ENCODE peak calls at places on chromosomes 11 and 22, in six cellular contexts. One of them, this sample, is unnamed.

GRCh38 chr11:76823481-76824028 is 37.2 kb upstream of the ACER3 start:
- DNase-seq in GM23248: peak
- DNase-seq in AG04450: no peak
- DNase-seq in CD4-positive, CD25-positive, alpha-beta regulatory T cell: no peak
- DNase-seq in CD8-positive, alpha-beta memory T cell: no peak
- DNase-seq in DND-41: no peak
- DNase-seq in this sample: no peak

GRCh38 chr11:72326151-72326842 is 82.3 kb upstream of the PHOX2A start:
- DNase-seq in GM23248: peak
- DNase-seq in CD4-positive, CD25-positive, alpha-beta regulatory T cell: no peak
- DNase-seq in DND-41: no peak
- DNase-seq in CD8-positive, alpha-beta memory T cell: no peak
- DNase-seq in AG04450: no peak
- DNase-seq in this sample: no peak

GRCh38 chr11:19924321-19925115 is 211.9 kb downstream of the NAV2 start:
- DNase-seq in CD8-positive, alpha-beta memory T cell: no peak
- DNase-seq in DND-41: no peak
- DNase-seq in GM23248: no peak
- DNase-seq in AG04450: no peak
- DNase-seq in CD4-positive, CD25-positive, alpha-beta regulatory T cell: no peak
- DNase-seq in this sample: no peak

GRCh38 chr11:119684361-119685072 is 44.5 kb downstream of the NECTIN1 start:
- DNase-seq in DND-41: no peak
- DNase-seq in AG04450: peak
- DNase-seq in GM23248: peak
- DNase-seq in CD4-positive, CD25-positive, alpha-beta regulatory T cell: no peak
- DNase-seq in CD8-positive, alpha-beta memory T cell: no peak
- DNase-seq in this sample: no peak

GRCh38 chr22:46763051-46763705 is 728 bp downstream of the TBC1D22A start:
- DNase-seq in CD4-positive, CD25-positive, alpha-beta regulatory T cell: peak
- DNase-seq in CD8-positive, alpha-beta memory T cell: peak
- DNase-seq in DND-41: peak
- DNase-seq in GM23248: peak
- DNase-seq in AG04450: no peak
- DNase-seq in this sample: no peak

GRCh38 chr11:35487532-35488078 is 37.8 kb downstream of the PAMR1 start:
- DNase-seq in AG04450: no peak
- DNase-seq in CD4-positive, CD25-positive, alpha-beta regulatory T cell: no peak
- DNase-seq in CD8-positive, alpha-beta memory T cell: no peak
- DNase-seq in GM23248: peak
- DNase-seq in DND-41: no peak
- DNase-seq in this sample: peak

GRCh38 chr11:130145328-130145812 is 14.2 kb upstream of the ST14 start:
- DNase-seq in DND-41: no peak
- DNase-seq in AG04450: no peak
- DNase-seq in GM23248: no peak
- DNase-seq in CD8-positive, alpha-beta memory T cell: no peak
- DNase-seq in CD4-positive, CD25-positive, alpha-beta regulatory T cell: no peak
- DNase-seq in this sample: no peak

GRCh38 chr22:39254122-39254521 is 9.3 kb upstream of the PDGFB start:
- DNase-seq in CD4-positive, CD25-positive, alpha-beta regulatory T cell: no peak
- DNase-seq in GM23248: no peak
- DNase-seq in AG04450: no peak
- DNase-seq in DND-41: no peak
- DNase-seq in CD8-positive, alpha-beta memory T cell: no peak
- DNase-seq in this sample: no peak

GRCh38 chr11:87719311-87720073 is 455.8 kb downstream of the RAB38 start:
- DNase-seq in CD8-positive, alpha-beta memory T cell: no peak
- DNase-seq in AG04450: no peak
- DNase-seq in GM23248: peak
- DNase-seq in CD4-positive, CD25-positive, alpha-beta regulatory T cell: no peak
- DNase-seq in DND-41: no peak
- DNase-seq in this sample: no peak

GRCh38 chr11:48127521-48128183 is 89.0 kb upstream of the OR4B1 start:
- DNase-seq in CD8-positive, alpha-beta memory T cell: no peak
- DNase-seq in GM23248: no peak
- DNase-seq in AG04450: no peak
- DNase-seq in CD4-positive, CD25-positive, alpha-beta regulatory T cell: no peak
- DNase-seq in DND-41: no peak
- DNase-seq in this sample: no peak

GRCh38 chr11:83037877-83038276 is 33.8 kb downstream of the RAB30 start:
- DNase-seq in CD4-positive, CD25-positive, alpha-beta regulatory T cell: no peak
- DNase-seq in AG04450: no peak
- DNase-seq in DND-41: no peak
- DNase-seq in GM23248: peak
- DNase-seq in CD8-positive, alpha-beta memory T cell: no peak
- DNase-seq in this sample: no peak

GRCh38 chr11:42951266-42951665 is 360.5 kb upstream of the API5 start:
- DNase-seq in DND-41: no peak
- DNase-seq in CD8-positive, alpha-beta memory T cell: no peak
- DNase-seq in GM23248: no peak
- DNase-seq in CD4-positive, CD25-positive, alpha-beta regulatory T cell: no peak
- DNase-seq in AG04450: no peak
- DNase-seq in this sample: no peak

GRCh38 chr22:28075260-28075981 is 156.4 kb upstream of the PITPNB start:
- DNase-seq in AG04450: peak
- DNase-seq in CD4-positive, CD25-positive, alpha-beta regulatory T cell: no peak
- DNase-seq in GM23248: peak
- DNase-seq in DND-41: no peak
- DNase-seq in CD8-positive, alpha-beta memory T cell: no peak
- DNase-seq in this sample: no peak

GRCh38 chr11:70799386-70799785 is 401.1 kb downstream of the CTTN start:
- DNase-seq in AG04450: no peak
- DNase-seq in DND-41: no peak
- DNase-seq in CD8-positive, alpha-beta memory T cell: no peak
- DNase-seq in CD4-positive, CD25-positive, alpha-beta regulatory T cell: no peak
- DNase-seq in GM23248: peak
- DNase-seq in this sample: no peak

GRCh38 chr11:116073854-116074837 is 569.9 kb upstream of the CADM1 start:
- DNase-seq in CD8-positive, alpha-beta memory T cell: no peak
- DNase-seq in GM23248: peak
- DNase-seq in AG04450: no peak
- DNase-seq in DND-41: no peak
- DNase-seq in CD4-positive, CD25-positive, alpha-beta regulatory T cell: no peak
- DNase-seq in this sample: no peak

GRCh38 chr11:117384045-117384444 is 56.4 kb downstream of the CEP164 start:
- DNase-seq in GM23248: peak
- DNase-seq in DND-41: no peak
- DNase-seq in CD4-positive, CD25-positive, alpha-beta regulatory T cell: no peak
- DNase-seq in AG04450: peak
- DNase-seq in CD8-positive, alpha-beta memory T cell: no peak
- DNase-seq in this sample: no peak

GRCh38 chr11:88555018-88555828 is 217.7 kb upstream of the CTSC start:
- DNase-seq in GM23248: peak
- DNase-seq in AG04450: peak
- DNase-seq in CD4-positive, CD25-positive, alpha-beta regulatory T cell: no peak
- DNase-seq in DND-41: no peak
- DNase-seq in CD8-positive, alpha-beta memory T cell: no peak
- DNase-seq in this sample: no peak

GRCh38 chr11:119747868-119748660 is 19.1 kb upstream of the NECTIN1 start:
- DNase-seq in CD8-positive, alpha-beta memory T cell: no peak
- DNase-seq in DND-41: no peak
- DNase-seq in GM23248: no peak
- DNase-seq in CD4-positive, CD25-positive, alpha-beta regulatory T cell: no peak
- DNase-seq in AG04450: no peak
- DNase-seq in this sample: no peak

DNA sequence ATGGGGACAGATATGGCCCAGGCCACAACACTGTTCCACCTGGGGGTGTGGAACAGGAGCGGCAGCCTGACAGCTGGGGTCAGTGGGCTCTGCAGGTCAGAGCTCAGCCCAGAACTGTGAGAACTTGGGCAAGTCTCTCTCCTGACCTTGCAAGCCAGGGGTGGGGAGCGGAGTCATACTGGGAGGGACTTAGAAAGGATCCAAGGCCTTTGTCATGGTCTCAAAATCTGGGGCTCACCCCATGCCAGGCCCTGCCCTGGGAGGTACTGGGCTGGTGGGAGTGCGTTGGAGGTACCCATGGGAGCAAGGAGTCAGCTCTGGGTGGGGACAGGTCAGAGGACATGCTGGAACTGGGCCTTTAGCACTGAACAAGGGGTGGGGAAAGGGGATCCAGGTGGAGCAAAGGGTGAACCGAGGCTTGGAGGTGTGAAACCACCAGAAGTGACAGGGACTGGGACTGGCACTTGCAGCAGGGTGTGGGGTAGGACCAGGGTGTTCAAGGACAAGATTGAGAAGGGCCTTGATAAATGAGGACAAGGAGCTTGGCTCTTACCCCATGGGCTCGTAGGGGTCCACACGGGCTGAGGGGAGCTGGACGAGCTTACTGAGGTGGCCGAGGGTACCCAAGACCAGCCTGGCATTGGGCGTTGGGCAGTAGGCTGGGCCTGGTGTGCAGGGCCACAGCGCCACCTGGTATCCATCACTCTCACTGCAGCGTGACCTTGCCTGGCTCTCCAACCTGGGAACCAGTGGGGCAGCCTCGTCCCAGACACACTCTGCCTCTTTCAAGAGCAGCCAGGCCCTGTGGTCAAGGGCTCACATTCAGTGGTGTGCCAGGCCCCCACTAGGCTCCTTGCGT is 7.4 kb upstream of the PMM1 start:
- DNase-seq in CD8-positive, alpha-beta memory T cell: no peak
- DNase-seq in GM23248: peak
- DNase-seq in AG04450: no peak
- DNase-seq in CD4-positive, CD25-positive, alpha-beta regulatory T cell: peak
- DNase-seq in DND-41: peak
- DNase-seq in this sample: peak
- H3K27ac ChIP-seq in CD8-positive, alpha-beta memory T cell: no peak
- H3K27ac ChIP-seq in GM23248: peak
- H3K27ac ChIP-seq in AG04450: peak
- H3K27ac ChIP-seq in CD4-positive, CD25-positive, alpha-beta regulatory T cell: no peak
- H3K27ac ChIP-seq in DND-41: no peak
- H3K27ac ChIP-seq in this sample: no peak

DNA sequence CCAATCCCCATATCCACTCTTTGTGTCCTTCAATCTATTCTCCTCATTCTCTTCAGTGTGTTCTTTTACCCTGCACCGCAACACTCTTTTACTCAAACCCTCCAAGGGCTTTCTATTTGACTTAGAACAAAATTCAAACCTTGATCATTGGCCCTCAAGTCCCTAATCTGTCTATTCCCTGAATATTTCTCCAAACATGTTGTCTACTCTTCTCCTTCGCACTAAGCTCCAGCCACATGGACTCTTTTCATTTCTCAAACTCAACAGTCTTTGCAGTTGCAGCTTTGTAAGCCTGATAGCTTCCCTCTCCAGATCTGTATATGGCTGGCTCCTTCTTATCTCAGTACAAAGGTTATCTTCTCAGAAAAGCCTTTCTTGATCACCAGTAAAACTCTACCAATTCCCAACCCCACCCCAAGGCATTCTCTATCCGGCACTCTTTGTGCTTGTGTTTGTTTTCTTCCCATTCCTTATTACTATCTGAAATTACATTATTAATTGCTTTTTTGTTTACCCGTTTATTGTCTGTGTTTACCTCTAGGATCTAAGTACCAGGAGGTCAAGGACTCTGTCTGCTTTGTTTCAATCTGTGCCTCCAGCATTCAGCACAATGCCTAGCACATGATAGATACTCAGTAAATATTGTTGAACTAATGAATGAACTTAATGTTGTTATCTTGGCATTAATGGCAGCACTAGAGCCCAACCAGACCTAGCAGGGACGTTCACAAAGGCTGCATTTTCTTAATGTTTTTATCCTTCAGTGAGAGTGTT is 147.4 kb downstream of the BBOX1 start:
- DNase-seq in AG04450: no peak
- DNase-seq in DND-41: no peak
- DNase-seq in CD4-positive, CD25-positive, alpha-beta regulatory T cell: no peak
- DNase-seq in GM23248: no peak
- DNase-seq in CD8-positive, alpha-beta memory T cell: no peak
- DNase-seq in this sample: no peak
- H3K27ac ChIP-seq in AG04450: no peak
- H3K27ac ChIP-seq in DND-41: no peak
- H3K27ac ChIP-seq in CD4-positive, CD25-positive, alpha-beta regulatory T cell: no peak
- H3K27ac ChIP-seq in GM23248: no peak
- H3K27ac ChIP-seq in CD8-positive, alpha-beta memory T cell: no peak
- H3K27ac ChIP-seq in this sample: no peak

GRCh38 chr11:78470861-78471442 is 53.3 kb upstream of the GAB2 start:
- DNase-seq in CD4-positive, CD25-positive, alpha-beta regulatory T cell: no peak
- DNase-seq in GM23248: no peak
- DNase-seq in DND-41: no peak
- DNase-seq in CD8-positive, alpha-beta memory T cell: no peak
- DNase-seq in AG04450: no peak
- DNase-seq in this sample: no peak

GRCh38 chr11:78469905-78470304 is 52.3 kb upstream of the GAB2 start:
- DNase-seq in DND-41: no peak
- DNase-seq in AG04450: no peak
- DNase-seq in GM23248: no peak
- DNase-seq in CD4-positive, CD25-positive, alpha-beta regulatory T cell: no peak
- DNase-seq in CD8-positive, alpha-beta memory T cell: no peak
- DNase-seq in this sample: no peak

GRCh38 chr11:78460468-78460867 is 42.8 kb upstream of the GAB2 start:
- DNase-seq in CD8-positive, alpha-beta memory T cell: no peak
- DNase-seq in CD4-positive, CD25-positive, alpha-beta regulatory T cell: no peak
- DNase-seq in GM23248: peak
- DNase-seq in DND-41: no peak
- DNase-seq in AG04450: no peak
- DNase-seq in this sample: no peak

GRCh38 chr11:78467370-78467769 is 49.8 kb upstream of the GAB2 start:
- DNase-seq in AG04450: no peak
- DNase-seq in CD8-positive, alpha-beta memory T cell: no peak
- DNase-seq in DND-41: no peak
- DNase-seq in CD4-positive, CD25-positive, alpha-beta regulatory T cell: no peak
- DNase-seq in GM23248: no peak
- DNase-seq in this sample: no peak

DNA sequence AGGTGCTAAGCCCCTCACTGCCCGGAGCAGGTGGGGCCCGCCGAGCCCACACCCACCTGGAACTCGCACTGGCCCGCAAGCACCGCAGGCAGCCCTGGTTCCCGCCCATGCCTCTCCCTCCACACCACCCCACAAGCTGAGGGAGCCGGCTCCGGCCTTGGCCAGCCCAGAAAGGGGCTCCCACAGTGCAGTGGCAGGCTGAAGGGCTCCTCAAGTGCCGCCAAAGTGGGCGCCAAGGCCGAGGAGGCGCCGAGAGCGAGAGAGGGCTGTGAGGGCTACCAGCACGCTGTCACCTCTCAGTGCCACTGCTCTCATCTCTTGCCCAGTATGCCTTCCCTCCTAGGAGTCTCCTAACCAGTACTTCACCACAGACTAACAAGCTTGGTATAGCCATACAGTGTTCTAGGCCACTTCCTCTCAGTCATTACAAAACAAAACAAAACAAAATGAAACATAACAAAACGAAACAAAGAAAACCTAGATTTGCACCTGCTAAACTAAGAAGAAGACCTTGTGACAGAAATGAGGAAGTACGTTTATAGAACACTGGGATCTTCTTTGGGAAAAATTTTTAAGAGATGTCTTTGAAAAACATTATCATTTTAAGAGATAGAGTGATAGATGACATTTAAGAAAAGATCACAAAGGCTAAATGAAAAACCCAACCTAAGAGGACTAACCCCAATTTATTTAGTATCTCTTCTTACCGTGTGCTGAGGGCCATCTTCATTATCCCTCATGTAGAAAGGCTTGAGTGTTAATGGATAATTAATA is 47.7 kb upstream of the GAB2 start:
- DNase-seq in CD8-positive, alpha-beta memory T cell: peak
- DNase-seq in AG04450: no peak
- DNase-seq in CD4-positive, CD25-positive, alpha-beta regulatory T cell: peak
- DNase-seq in DND-41: no peak
- DNase-seq in GM23248: no peak
- DNase-seq in this sample: no peak
- H3K27ac ChIP-seq in CD8-positive, alpha-beta memory T cell: peak
- H3K27ac ChIP-seq in AG04450: no peak
- H3K27ac ChIP-seq in CD4-positive, CD25-positive, alpha-beta regulatory T cell: peak
- H3K27ac ChIP-seq in DND-41: peak
- H3K27ac ChIP-seq in GM23248: no peak
- H3K27ac ChIP-seq in this sample: no peak

GRCh38 chr11:10454506-10454901 is 560 bp upstream of the AMPD3 start:
- DNase-seq in AG04450: no peak
- DNase-seq in CD8-positive, alpha-beta memory T cell: no peak
- DNase-seq in DND-41: no peak
- DNase-seq in GM23248: no peak
- DNase-seq in CD4-positive, CD25-positive, alpha-beta regulatory T cell: no peak
- DNase-seq in this sample: no peak
- H3K27ac ChIP-seq in AG04450: peak
- H3K27ac ChIP-seq in CD8-positive, alpha-beta memory T cell: peak
- H3K27ac ChIP-seq in DND-41: peak
- H3K27ac ChIP-seq in GM23248: peak
- H3K27ac ChIP-seq in CD4-positive, CD25-positive, alpha-beta regulatory T cell: peak
- H3K27ac ChIP-seq in this sample: no peak

This sample was measured in iPS DF 6.9.